ENCODE peak calls at places on chromosomes 2 and 18, in ten cellular contexts. One of them, this sample, is unnamed.
A peak's percentile ranks its signal among the peaks of the same experiment; 100 is the strongest.

GRCh38 chr18:9436176-9436575 is 39.1 kb upstream of the RALBP1 start:
- DNase-seq in A549: no peak
- DNase-seq in endothelial cell of umbilical vein: no peak
- DNase-seq in sigmoid colon: no peak
- DNase-seq in HCT116: no peak
- DNase-seq in adrenal gland: no peak
- DNase-seq in IMR-90: no peak
- DNase-seq in GM12878: no peak
- DNase-seq in transverse colon: no peak
- DNase-seq in ovary: no peak
- DNase-seq in this sample: no peak

GRCh38 chr2:99780276-99780675 is 290.5 kb upstream of the REV1 start:
- DNase-seq in A549: no peak
- DNase-seq in endothelial cell of umbilical vein: no peak
- DNase-seq in sigmoid colon: no peak
- DNase-seq in HCT116: no peak
- DNase-seq in adrenal gland: no peak
- DNase-seq in IMR-90: no peak
- DNase-seq in GM12878: no peak
- DNase-seq in transverse colon: no peak
- DNase-seq in ovary: no peak
- DNase-seq in this sample: no peak

GRCh38 chr2:203861197-203861596 is 6.4 kb upstream of the CTLA4 start:
- DNase-seq in A549: no peak
- DNase-seq in endothelial cell of umbilical vein: no peak
- DNase-seq in sigmoid colon: no peak
- DNase-seq in HCT116: no peak
- DNase-seq in adrenal gland: no peak
- DNase-seq in IMR-90: no peak
- DNase-seq in GM12878: no peak
- DNase-seq in transverse colon: no peak
- DNase-seq in ovary: no peak
- DNase-seq in this sample: no peak

GRCh38 chr2:160315337-160315736 is 115.3 kb upstream of the ITGB6 start:
- DNase-seq in A549: no peak
- DNase-seq in endothelial cell of umbilical vein: peak; percentile 69
- DNase-seq in sigmoid colon: no peak
- DNase-seq in HCT116: no peak
- DNase-seq in adrenal gland: no peak
- DNase-seq in IMR-90: peak; percentile 80
- DNase-seq in GM12878: no peak
- DNase-seq in transverse colon: no peak
- DNase-seq in ovary: no peak
- DNase-seq in this sample: no peak

GRCh38 chr2:120746179-120746549 is 10.5 kb downstream of the GLI2 start:
- DNase-seq in A549: no peak
- DNase-seq in endothelial cell of umbilical vein: no peak
- DNase-seq in sigmoid colon: no peak
- DNase-seq in HCT116: no peak
- DNase-seq in adrenal gland: no peak
- DNase-seq in IMR-90: no peak
- DNase-seq in GM12878: no peak
- DNase-seq in transverse colon: no peak
- DNase-seq in ovary: no peak
- DNase-seq in this sample: no peak

GRCh38 chr2:70498054-70498453 is 55.6 kb downstream of the TGFA start:
- DNase-seq in A549: peak; percentile 52
- DNase-seq in endothelial cell of umbilical vein: no peak
- DNase-seq in sigmoid colon: no peak
- DNase-seq in HCT116: peak; percentile 28
- DNase-seq in adrenal gland: no peak
- DNase-seq in IMR-90: no peak
- DNase-seq in GM12878: no peak
- DNase-seq in transverse colon: no peak
- DNase-seq in ovary: no peak
- DNase-seq in this sample: no peak

GRCh38 chr2:232325324-232326273 is 53.0 kb upstream of the ALPP start:
- DNase-seq in A549: no peak
- DNase-seq in endothelial cell of umbilical vein: peak; percentile 17
- DNase-seq in sigmoid colon: peak; percentile 67
- DNase-seq in HCT116: no peak
- DNase-seq in adrenal gland: peak; percentile 68
- DNase-seq in IMR-90: peak; percentile 12
- DNase-seq in GM12878: no peak
- DNase-seq in transverse colon: peak; percentile 56
- DNase-seq in ovary: peak; percentile 77
- DNase-seq in this sample: peak; percentile 34

GRCh38 chr2:222451270-222451674 is 26.9 kb downstream of the SGPP2 start:
- DNase-seq in A549: no peak
- DNase-seq in endothelial cell of umbilical vein: no peak
- DNase-seq in sigmoid colon: no peak
- DNase-seq in HCT116: no peak
- DNase-seq in adrenal gland: no peak
- DNase-seq in IMR-90: no peak
- DNase-seq in GM12878: peak; percentile 77
- DNase-seq in transverse colon: no peak
- DNase-seq in ovary: no peak
- DNase-seq in this sample: no peak

GRCh38 chr2:215324811-215325210 is 13.0 kb downstream of the ATIC start:
- DNase-seq in A549: no peak
- DNase-seq in endothelial cell of umbilical vein: no peak
- DNase-seq in sigmoid colon: peak; percentile 73
- DNase-seq in HCT116: no peak
- DNase-seq in adrenal gland: no peak
- DNase-seq in IMR-90: no peak
- DNase-seq in GM12878: no peak
- DNase-seq in transverse colon: no peak
- DNase-seq in ovary: no peak
- DNase-seq in this sample: no peak

GRCh38 chr2:241895732-241896641 is 26.5 kb downstream of the RTP5 start:
- DNase-seq in A549: no peak
- DNase-seq in endothelial cell of umbilical vein: peak; percentile 69
- DNase-seq in sigmoid colon: no peak
- DNase-seq in HCT116: no peak
- DNase-seq in adrenal gland: peak; percentile 51
- DNase-seq in IMR-90: peak; percentile 30
- DNase-seq in GM12878: no peak
- DNase-seq in transverse colon: no peak
- DNase-seq in ovary: peak; percentile 70
- DNase-seq in this sample: peak; percentile 88

GRCh38 chr18:9704233-9705118 is 3.6 kb upstream of the RAB31 start:
- DNase-seq in A549: no peak
- DNase-seq in endothelial cell of umbilical vein: no peak
- DNase-seq in sigmoid colon: peak; percentile 37
- DNase-seq in HCT116: no peak
- DNase-seq in adrenal gland: no peak
- DNase-seq in IMR-90: peak; percentile 21
- DNase-seq in GM12878: peak; percentile 35
- DNase-seq in transverse colon: no peak
- DNase-seq in ovary: no peak
- DNase-seq in this sample: no peak

GRCh38 chr2:81650048-81650971 is 1345.8 kb upstream of the LRRTM1 start:
- DNase-seq in A549: no peak
- DNase-seq in endothelial cell of umbilical vein: no peak
- DNase-seq in sigmoid colon: no peak
- DNase-seq in HCT116: peak; percentile 79
- DNase-seq in adrenal gland: no peak
- DNase-seq in IMR-90: peak; percentile 39
- DNase-seq in GM12878: no peak
- DNase-seq in transverse colon: no peak
- DNase-seq in ovary: no peak
- DNase-seq in this sample: no peak

GRCh38 chr2:17298453-17298852 is 219.8 kb downstream of the RAD51AP2 start:
- DNase-seq in A549: no peak
- DNase-seq in endothelial cell of umbilical vein: no peak
- DNase-seq in sigmoid colon: no peak
- DNase-seq in HCT116: no peak
- DNase-seq in adrenal gland: no peak
- DNase-seq in IMR-90: no peak
- DNase-seq in GM12878: no peak
- DNase-seq in transverse colon: no peak
- DNase-seq in ovary: no peak
- DNase-seq in this sample: no peak

DNA sequence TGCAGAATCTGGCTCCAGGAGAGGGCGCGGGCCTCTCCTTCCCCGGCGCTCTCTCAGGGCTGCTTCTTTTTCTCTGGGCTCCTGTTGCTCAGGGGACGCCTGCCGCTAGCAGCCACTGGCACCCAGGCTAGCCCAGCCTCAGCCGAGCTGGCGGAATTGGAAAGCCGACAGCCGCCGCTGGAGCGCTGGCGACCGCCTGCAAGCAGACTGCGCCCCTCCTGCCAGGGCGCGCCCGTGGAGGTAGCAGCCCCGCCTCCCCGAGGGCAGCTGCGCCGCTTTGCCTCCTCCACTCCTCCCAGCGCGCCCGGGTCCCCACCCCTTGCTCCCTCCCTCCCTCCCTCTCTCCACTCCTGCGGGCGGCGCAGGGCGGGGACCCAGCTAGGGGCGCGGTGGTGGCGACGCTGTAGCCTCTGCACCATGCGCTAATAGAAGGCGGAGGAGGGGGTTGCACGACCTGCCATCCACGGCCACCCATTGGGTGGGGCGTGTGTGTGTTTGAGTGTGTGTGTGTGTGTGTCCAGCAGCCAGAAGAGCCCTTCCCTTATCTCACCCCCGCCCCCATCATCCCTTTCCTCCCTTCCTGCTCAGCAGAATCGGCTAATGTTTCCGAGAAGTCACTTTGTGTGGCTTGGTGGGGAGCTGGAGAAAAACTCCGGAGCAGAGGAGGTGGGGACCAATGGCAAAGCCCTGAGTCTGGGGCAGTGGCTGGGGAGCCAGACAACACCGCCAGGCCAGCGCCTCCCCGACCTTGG is at the start of gene SCN9A:
- DNase-seq in A549: peak; percentile 49
- DNase-seq in endothelial cell of umbilical vein: peak; percentile 59
- DNase-seq in sigmoid colon: peak; percentile 89
- DNase-seq in HCT116: no peak
- DNase-seq in adrenal gland: peak; percentile 50
- DNase-seq in IMR-90: peak; percentile 72
- DNase-seq in GM12878: no peak
- DNase-seq in transverse colon: peak; percentile 89
- DNase-seq in ovary: peak; percentile 57
- DNase-seq in this sample: peak; percentile 81
- TF ChIP-seq POLR2A in A549: peak; percentile 53
- TF ChIP-seq POLR2A in endothelial cell of umbilical vein: no peak
- TF ChIP-seq POLR2A in sigmoid colon: peak; percentile 50
- TF ChIP-seq POLR2A in HCT116: no peak
- TF ChIP-seq POLR2A in adrenal gland: no peak
- TF ChIP-seq POLR2A in IMR-90: no peak
- TF ChIP-seq POLR2A in GM12878: no peak
- TF ChIP-seq POLR2A in transverse colon: peak; percentile 61
- TF ChIP-seq POLR2A in ovary: no peak
- TF ChIP-seq POLR2A in this sample: peak; percentile 59

GRCh38 chr2:9213477-9214051 is 7.0 kb downstream of the ASAP2 start:
- DNase-seq in A549: no peak
- DNase-seq in endothelial cell of umbilical vein: no peak
- DNase-seq in sigmoid colon: no peak
- DNase-seq in HCT116: no peak
- DNase-seq in adrenal gland: no peak
- DNase-seq in IMR-90: no peak
- DNase-seq in GM12878: no peak
- DNase-seq in transverse colon: no peak
- DNase-seq in ovary: no peak
- DNase-seq in this sample: no peak
- H3K27ac ChIP-seq in A549: no peak overlapping the region
- H3K27ac ChIP-seq in endothelial cell of umbilical vein: peak overlapping the region; percentile 43
- H3K27ac ChIP-seq in sigmoid colon: peak overlapping the region; percentile 93
- H3K27ac ChIP-seq in HCT116: no peak overlapping the region
- H3K27ac ChIP-seq in adrenal gland: no peak overlapping the region
- H3K27ac ChIP-seq in IMR-90: no peak overlapping the region
- H3K27ac ChIP-seq in GM12878: no peak overlapping the region
- H3K27ac ChIP-seq in transverse colon: peak overlapping the region; percentile 97
- H3K27ac ChIP-seq in ovary: no peak overlapping the region
- H3K27ac ChIP-seq in this sample: peak overlapping the region; percentile 65

DNA sequence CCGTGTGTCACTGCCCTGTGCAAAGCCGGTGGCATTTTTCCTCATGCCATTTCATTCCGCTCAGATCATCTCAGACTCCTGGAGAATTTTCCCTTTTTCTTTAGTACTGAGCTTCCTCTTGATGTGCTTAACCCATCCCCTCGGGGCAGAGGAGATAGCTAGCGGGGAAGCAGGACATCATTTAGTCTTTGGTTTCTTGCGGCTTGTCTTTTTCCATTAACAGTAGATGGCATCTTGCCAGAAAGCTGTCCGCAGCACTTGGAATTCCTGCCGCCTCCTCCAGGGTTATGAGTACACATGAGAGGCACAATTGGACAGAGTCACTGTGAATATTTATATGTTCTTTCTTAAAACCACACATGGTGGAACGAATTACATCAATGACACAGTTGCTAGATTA is 226.6 kb downstream of the ALPK2 start:
- DNase-seq in A549: no peak
- DNase-seq in endothelial cell of umbilical vein: no peak
- DNase-seq in sigmoid colon: no peak
- DNase-seq in HCT116: no peak
- DNase-seq in adrenal gland: no peak
- DNase-seq in IMR-90: no peak
- DNase-seq in GM12878: no peak
- DNase-seq in transverse colon: no peak
- DNase-seq in ovary: no peak
- DNase-seq in this sample: peak; percentile 73
- H3K4me1 ChIP-seq in A549: peaks cover 30% of the 10 kb centered on the region
- H3K4me1 ChIP-seq in endothelial cell of umbilical vein: peaks cover 7% of the 10 kb centered on the region
- H3K4me1 ChIP-seq in sigmoid colon: peaks cover 15% of the 10 kb centered on the region
- H3K4me1 ChIP-seq in HCT116: no peaks in the 10 kb centered on the region
- H3K4me1 ChIP-seq in adrenal gland: peaks cover 5% of the 10 kb centered on the region
- H3K4me1 ChIP-seq in IMR-90: no peaks in the 10 kb centered on the region
- H3K4me1 ChIP-seq in GM12878: peaks cover 11% of the 10 kb centered on the region
- H3K4me1 ChIP-seq in transverse colon: peaks cover 26% of the 10 kb centered on the region
- H3K4me1 ChIP-seq in ovary: peaks cover 3% of the 10 kb centered on the region
- H3K4me1 ChIP-seq in this sample: peaks cover 34% of the 10 kb centered on the region

DNA sequence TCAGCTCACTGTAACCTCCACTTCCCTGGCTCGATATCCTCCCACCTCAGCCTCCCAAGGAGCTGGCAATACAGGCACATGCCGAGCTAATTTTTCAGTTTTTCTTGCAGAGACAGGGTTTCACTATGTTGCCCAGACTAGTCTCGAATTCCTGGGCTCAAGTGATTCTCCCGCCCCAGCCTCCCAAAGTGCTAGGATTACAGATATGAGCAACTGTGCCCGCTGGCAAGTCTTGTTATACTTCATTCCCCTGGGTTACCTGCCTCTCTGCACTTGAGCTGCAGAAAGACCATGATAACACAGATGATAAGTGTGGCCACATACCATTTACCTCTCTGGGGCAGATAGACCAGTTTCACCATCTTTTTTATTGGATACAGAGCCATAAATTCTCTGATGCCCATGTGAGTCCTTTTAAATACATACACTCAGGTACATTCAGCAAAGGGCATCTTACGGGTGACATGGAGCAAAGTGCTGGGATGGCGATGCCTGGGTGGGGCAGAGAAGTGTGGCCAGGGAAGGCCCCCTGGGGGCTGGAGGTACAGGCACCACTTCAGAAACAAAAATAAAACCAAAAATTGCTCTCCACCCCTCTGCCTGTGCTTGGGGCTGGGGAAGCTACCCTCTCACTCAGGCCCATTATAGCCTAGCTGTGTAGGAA is 20.4 kb downstream of the CCT7 start:
- DNase-seq in A549: no peak
- DNase-seq in endothelial cell of umbilical vein: no peak
- DNase-seq in sigmoid colon: no peak
- DNase-seq in HCT116: no peak
- DNase-seq in adrenal gland: no peak
- DNase-seq in IMR-90: no peak
- DNase-seq in GM12878: no peak
- DNase-seq in transverse colon: no peak
- DNase-seq in ovary: no peak
- DNase-seq in this sample: no peak
- TF ChIP-seq POLR2A in A549: no peak
- TF ChIP-seq POLR2A in endothelial cell of umbilical vein: no peak
- TF ChIP-seq POLR2A in sigmoid colon: no peak
- TF ChIP-seq POLR2A in HCT116: peak; percentile 34
- TF ChIP-seq POLR2A in adrenal gland: no peak
- TF ChIP-seq POLR2A in IMR-90: no peak
- TF ChIP-seq POLR2A in GM12878: no peak
- TF ChIP-seq POLR2A in transverse colon: no peak
- TF ChIP-seq POLR2A in ovary: no peak
- TF ChIP-seq POLR2A in this sample: no peak